ENCODE peak calls at places on chromosomes 7 and 10, in five cellular contexts. K is IMR-90, D is neural progenitor cell, I is uterus, Q is HCT116. A is an unnamed sample.

GRCh38 chr7:36723951-36724664 is at the start of gene AOAH:
- DNase-seq in I (no peak), D (no peak), Q (no peak), K (no peak), A (no peak)

GRCh38 chr7:122762071-122762470 is 59.3 kb upstream of the RNF148 start:
- DNase-seq in K (no peak), D (no peak), Q (no peak), I (peak; percentile 42), A (no peak)

GRCh38 chr10:100510533-100511308 is 8.9 kb downstream of the SEC31B start:
- DNase-seq in Q (no peak), K (peak; percentile 27), I (no peak), D (no peak), A (no peak)

GRCh38 chr7:78185149-78185745 is 386.7 kb downstream of the PHTF2 start:
- DNase-seq in D (no peak), Q (no peak), I (no peak), K (no peak), A (no peak)

GRCh38 chr10:21526952-21527633 is 1.6 kb upstream of the SKIDA1 start:
- DNase-seq in K (peak; percentile 58), Q (no peak), D (peak; percentile 80), I (peak; percentile 71), A (peak; percentile 44)

GRCh38 chr7:99268361-99268908 is 4.2 kb upstream of the MYH16 start:
- DNase-seq in K (no peak), Q (no peak), I (no peak), D (no peak), A (no peak)

GRCh38 chr10:101091546-101092290 is 29.9 kb downstream of the KAZALD1 start:
- DNase-seq in Q (no peak), I (no peak), K (no peak), D (no peak), A (no peak)

GRCh38 chr10:43336641-43337318 is 34.7 kb upstream of the FXYD4 start:
- DNase-seq in I (no peak), Q (no peak), D (no peak), K (no peak), A (no peak)

GRCh38 chr7:150953061-150953997 is 24.8 kb downstream of the KCNH2 start:
- DNase-seq in Q (no peak), K (no peak), D (no peak), I (no peak), A (no peak)

GRCh38 chr7:132298782-132299181 is 277.5 kb downstream of the PLXNA4 start:
- DNase-seq in Q (no peak), D (no peak), I (no peak), K (peak; percentile 43), A (no peak)

GRCh38 chr7:134690614-134691504 is 44.2 kb downstream of the BPGM start:
- DNase-seq in K (peak; percentile 24), D (no peak), Q (no peak), I (no peak), A (no peak)

GRCh38 chr7:26147030-26147429 is 5.0 kb upstream of the NFE2L3 start:
- DNase-seq in K (no peak), I (no peak), D (no peak), Q (no peak), A (no peak)

GRCh38 chr7:30924624-30925023 is 13.0 kb downstream of the AQP1 start:
- DNase-seq in D (no peak), I (no peak), K (no peak), Q (no peak), A (no peak)

GRCh38 chr7:82760092-82760491 is 316.5 kb upstream of the CACNA2D1 start:
- DNase-seq in I (no peak), D (no peak), K (peak; percentile 31), Q (no peak), A (no peak)

GRCh38 chr7:51315393-51316261 is 982 bp downstream of the COBL start:
- DNase-seq in D (peak; percentile 75), I (no peak), Q (peak; percentile 50), K (no peak), A (no peak)

GRCh38 chr7:67343566-67343965 is 346.9 kb downstream of the TYW1 start:
- DNase-seq in K (no peak), D (no peak), Q (no peak), I (no peak), A (no peak)

GRCh38 chr7:157502701-157503111 is 165.9 kb downstream of the DNAJB6 start:
- DNase-seq in Q (no peak), D (no peak), K (no peak), I (no peak), A (no peak)

GRCh38 chr10:50432206-50432605 is 180.9 kb upstream of the ASAH2 start:
- DNase-seq in Q (no peak), K (no peak), D (no peak), I (no peak), A (no peak)

GRCh38 chr10:101708870-101709269 is 13.9 kb upstream of the FBXW4 start:
- DNase-seq in D (no peak), K (no peak), I (no peak), Q (no peak), A (no peak)

GRCh38 chr10:102674566-102674965 is 30.3 kb downstream of the TRIM8 start:
- DNase-seq in I (no peak), K (no peak), D (peak; percentile 55), Q (no peak), A (no peak)

GRCh38 chr10:21727452-21728168 is 193.6 kb downstream of the MLLT10 start:
- DNase-seq in K (no peak), I (no peak), D (no peak), Q (no peak), A (no peak)

GRCh38 chr7:80453699-80454340 is 58.0 kb downstream of the GNAT3 start:
- DNase-seq in Q (peak; percentile 19), D (peak; percentile 21), K (peak; percentile 56), I (no peak), A (peak; percentile 30)

GRCh38 chr7:80460857-80461256 is 51.0 kb downstream of the GNAT3 start:
- DNase-seq in Q (no peak), I (no peak), K (no peak), D (no peak), A (no peak)

GRCh38 chr7:80463272-80463920 is 48.5 kb downstream of the GNAT3 start:
- DNase-seq in I (no peak), Q (no peak), D (no peak), K (peak; percentile 62), A (no peak)

DNA sequence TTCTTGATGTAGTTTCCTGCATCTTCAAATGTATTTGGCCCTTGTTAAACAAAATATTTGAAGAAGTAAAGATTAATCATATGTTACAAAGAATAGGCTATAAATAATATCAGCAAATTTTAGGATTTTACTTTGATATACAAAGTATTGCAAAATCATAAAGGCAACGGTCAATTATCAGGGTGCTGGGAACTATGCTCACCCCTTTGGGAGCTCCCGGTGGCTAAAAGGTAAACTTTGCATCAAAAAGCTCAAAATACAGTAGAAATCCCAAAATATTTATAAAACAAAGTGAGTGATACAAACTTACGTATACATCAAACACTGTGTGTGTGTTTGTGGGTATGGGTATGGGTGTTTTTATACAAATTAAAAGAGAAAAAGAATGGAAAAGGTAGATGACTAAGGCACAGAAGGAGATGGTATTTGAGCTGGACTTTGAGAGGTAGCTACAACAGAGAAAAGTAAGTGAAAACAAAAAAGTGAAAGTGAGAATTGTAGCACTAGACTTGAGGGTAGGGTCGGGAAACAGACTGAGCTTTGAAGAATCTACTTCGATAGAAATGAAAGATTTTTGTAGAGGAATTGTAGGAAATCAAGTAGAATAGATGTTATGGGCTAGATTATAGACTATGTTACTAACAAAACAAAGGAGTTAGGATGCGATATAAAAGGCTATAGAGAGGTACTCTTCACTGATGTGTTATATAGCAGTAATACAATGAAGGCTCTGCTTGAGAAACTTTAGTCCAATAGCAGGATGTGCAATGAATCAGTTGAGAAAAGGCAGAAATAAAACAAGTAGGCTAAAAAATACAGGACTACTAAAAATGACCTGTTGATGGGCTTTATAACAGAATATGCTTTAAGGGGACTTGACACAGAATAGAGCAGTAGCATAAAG is 52.8 kb downstream of the GNAT3 start:
- DNase-seq in Q (no peak), I (no peak), D (no peak), K (no peak), A (no peak)
- H3K4me3 ChIP-seq in Q (no peak overlapping the region), I (no peak overlapping the region), D (no peak overlapping the region), K (no peak overlapping the region), A (no peak overlapping the region)

GRCh38 chr7:154892459-154892858 is 110.5 kb downstream of the PAXIP1 start:
- DNase-seq in D (peak; percentile 63), K (no peak), Q (no peak), I (no peak), A (no peak)
- TF ChIP-seq CTCF in D (peak; percentile 46), K (no peak), Q (no peak), I (no peak), A (no peak)

GRCh38 chr10:45373783-45374450 is at the start of gene ALOX5:
- DNase-seq in K (no peak), Q (no peak), D (peak; percentile 77), I (peak; percentile 62), A (no peak)
- H3K27ac ChIP-seq in K (no peak within 1 kb of the TSS), Q (peak within 1 kb of the TSS; percentile 41), D (no peak within 1 kb of the TSS), I (no peak within 1 kb of the TSS), A (no peak within 1 kb of the TSS)

GRCh38 chr7:90726623-90727022 is 130.5 kb downstream of the CDK14 start:
- DNase-seq in D (peak; percentile 59), K (peak; percentile 78), I (no peak), Q (no peak), A (no peak)
- H3K4me3 ChIP-seq in D (no peak overlapping the region), K (no peak overlapping the region), I (no peak overlapping the region), Q (no peak overlapping the region), A (no peak overlapping the region)

GRCh38 chr7:1555813-1556540 is at the start of gene TMEM184A:
- DNase-seq in Q (peak; percentile 89), K (no peak), I (no peak), D (peak; percentile 69), A (no peak)
- TF ChIP-seq CTCF in Q (peak; percentile 66), K (peak; percentile 18), I (peak; percentile 10), D (peak; percentile 58), A (no peak)

GRCh38 chr10:74981831-74982633 is 129.4 kb upstream of the SAMD8 start:
- DNase-seq in D (no peak), I (no peak), Q (no peak), K (no peak), A (no peak)

GRCh38 chr10:74976565-74976964 is 134.9 kb upstream of the SAMD8 start:
- DNase-seq in I (no peak), Q (no peak), D (peak; percentile 35), K (no peak), A (no peak)

GRCh38 chr10:74975758-74976157 is 135.7 kb upstream of the SAMD8 start:
- DNase-seq in D (no peak), Q (no peak), I (no peak), K (no peak), A (no peak)

GRCh38 chr10:74977072-74977471 is 134.4 kb upstream of the SAMD8 start:
- DNase-seq in I (no peak), Q (no peak), D (no peak), K (no peak), A (no peak)

GRCh38 chr10:74977913-74978847 is 133.3 kb upstream of the SAMD8 start:
- DNase-seq in K (no peak), D (no peak), Q (no peak), I (no peak), A (no peak)
- H3K27ac ChIP-seq in K (no peak overlapping the region), D (no peak overlapping the region), Q (no peak overlapping the region), I (no peak overlapping the region), A (no peak overlapping the region)

A was measured in tibial nerve.